ENCODE peak calls at places on chromosomes 16 and 17, in four cellular contexts. X is mesendoderm, L is lower leg skin, D is uterus. W is an unnamed sample.

GRCh38 chr17:79874329-79874981 is 35.2 kb upstream of the CBX4 start:
- DNase-seq in X (peak), L (no peak), D (no peak), W (peak)

GRCh38 chr17:45225964-45226530 is 4.4 kb downstream of the FMNL1 start:
- DNase-seq in X (no peak), D (peak), L (peak), W (peak)

GRCh38 chr17:35189291-35189690 is 4.9 kb downstream of the SLC35G3 start:
- DNase-seq in D (no peak), X (no peak), L (no peak), W (peak)

GRCh38 chr17:78225088-78225865 is 6.2 kb upstream of the TMEM235 start:
- DNase-seq in L (no peak), X (no peak), D (no peak), W (no peak)

GRCh38 chr16:84054271-84054670 is 11.7 kb upstream of the SLC38A8 start:
- DNase-seq in D (no peak), L (no peak), X (no peak), W (no peak)

GRCh38 chr17:46000292-46000691 is 1.2 kb downstream of the STH start:
- DNase-seq in L (no peak), D (no peak), X (no peak), W (no peak)

GRCh38 chr17:20066253-20066652 is 57.1 kb downstream of the SPECC1 start:
- DNase-seq in D (peak), L (peak), X (no peak), W (peak)

GRCh38 chr16:25260416-25260815 is 2.8 kb upstream of the ZKSCAN2 start:
- DNase-seq in L (no peak), X (no peak), D (no peak), W (no peak)

GRCh38 chr16:70427786-70428177 is 11.1 kb downstream of the ST3GAL2 start:
- DNase-seq in D (no peak), X (no peak), L (no peak), W (no peak)

GRCh38 chr16:78842950-78843349 is 743.5 kb downstream of the WWOX start:
- DNase-seq in D (no peak), L (no peak), X (no peak), W (no peak)

GRCh38 chr16:879986-880385 is 79.5 kb upstream of the GNG13 start:
- DNase-seq in D (no peak), X (no peak), L (no peak), W (no peak)

GRCh38 chr17:64232466-64233262 is 30.4 kb downstream of the TEX2 start:
- DNase-seq in X (no peak), D (no peak), L (no peak), W (no peak)

GRCh38 chr16:25868966-25869365 is 177.2 kb downstream of the HS3ST4 start:
- DNase-seq in D (no peak), X (peak), L (no peak), W (no peak)

GRCh38 chr16:1221628-1222552 is 3.2 kb downstream of the TPSG1 start:
- DNase-seq in D (no peak), L (no peak), X (no peak), W (peak)

GRCh38 chr16:24071990-24072389 is 184.1 kb upstream of the CACNG3 start:
- DNase-seq in D (no peak), X (no peak), L (no peak), W (no peak)

GRCh38 chr16:55495616-55496289 is 13.1 kb upstream of the LPCAT2 start:
- DNase-seq in D (peak), X (no peak), L (peak), W (peak)

GRCh38 chr17:40034426-40035161 is 19.4 kb downstream of the CSF3 start:
- DNase-seq in D (no peak), L (no peak), X (no peak), W (no peak)

GRCh38 chr17:15287533-15288267 is 22.6 kb upstream of the PMP22 start:
- DNase-seq in D (no peak), L (no peak), X (no peak), W (peak)

GRCh38 chr17:29579866-29580771 is 9.3 kb downstream of the GIT1 start:
- DNase-seq in D (peak), L (peak), X (peak), W (peak)

GRCh38 chr16:15907863-15908478 is 19.6 kb upstream of the CEP20 start:
- DNase-seq in D (no peak), X (peak), L (no peak), W (peak)

DNA sequence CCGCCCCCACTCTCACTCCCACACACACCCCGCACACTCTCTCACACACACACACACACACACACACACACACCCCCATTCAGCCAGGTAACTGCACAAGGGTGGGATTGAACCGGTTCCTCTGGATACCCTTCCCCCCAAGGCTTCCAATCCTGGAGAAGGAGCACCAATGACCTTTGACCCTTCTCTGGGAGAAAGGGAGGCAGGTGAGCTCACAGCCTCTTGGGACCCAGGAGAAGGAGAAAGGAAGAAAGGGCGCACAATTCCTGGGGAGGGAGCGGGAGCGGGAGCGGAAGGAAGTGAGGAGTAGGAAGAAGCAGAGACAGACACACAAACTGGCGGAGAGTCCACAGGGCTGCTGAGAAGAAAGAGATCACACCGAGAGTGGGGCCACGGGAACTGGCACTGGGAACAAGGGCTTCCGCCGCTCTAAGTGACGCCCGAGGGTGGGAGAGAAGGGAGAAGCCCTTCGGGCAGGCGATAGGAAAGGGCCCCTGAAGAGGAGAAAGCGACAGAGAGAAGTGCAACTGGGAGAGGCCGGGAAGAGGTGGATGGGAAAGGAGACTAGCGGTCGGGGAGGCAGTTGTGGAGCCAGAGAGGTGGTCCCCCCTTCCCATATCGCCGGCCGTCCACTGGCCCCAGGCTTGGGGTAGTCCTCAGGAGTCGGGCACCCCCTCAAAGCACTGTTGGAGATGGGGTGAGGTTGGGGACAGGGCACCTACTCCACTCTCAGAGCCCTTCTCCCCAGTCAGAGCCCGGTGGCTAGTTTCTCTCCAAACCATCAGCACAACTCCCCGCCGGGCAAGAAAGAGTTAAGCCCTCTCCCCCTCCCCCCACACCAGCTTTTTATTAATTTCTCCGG is 1.3 kb downstream of the SAMD14 start:
- DNase-seq in L (no peak), X (peak), D (no peak), W (no peak)
- H3K4me3 ChIP-seq in L (no peak), X (peak), D (peak), W (peak)

GRCh38 chr17:75721463-75722011 is 278 bp downstream of the ITGB4 start:
- DNase-seq in D (no peak), X (no peak), L (no peak), W (no peak)
- H3K4me3 ChIP-seq in D (peak), X (no peak), L (peak), W (peak)

GRCh38 chr17:55845385-55845784 is 94.5 kb downstream of the PCTP start:
- DNase-seq in X (peak), D (peak), L (peak), W (peak)
- H3K4me3 ChIP-seq in X (no peak), D (no peak), L (no peak), W (peak)

GRCh38 chr17:28119560-28119959 is 77.1 kb downstream of the NLK start:
- DNase-seq in X (no peak), D (no peak), L (no peak), W (no peak)
- H3K4me3 ChIP-seq in X (no peak), D (no peak), L (no peak), W (no peak)

DNA sequence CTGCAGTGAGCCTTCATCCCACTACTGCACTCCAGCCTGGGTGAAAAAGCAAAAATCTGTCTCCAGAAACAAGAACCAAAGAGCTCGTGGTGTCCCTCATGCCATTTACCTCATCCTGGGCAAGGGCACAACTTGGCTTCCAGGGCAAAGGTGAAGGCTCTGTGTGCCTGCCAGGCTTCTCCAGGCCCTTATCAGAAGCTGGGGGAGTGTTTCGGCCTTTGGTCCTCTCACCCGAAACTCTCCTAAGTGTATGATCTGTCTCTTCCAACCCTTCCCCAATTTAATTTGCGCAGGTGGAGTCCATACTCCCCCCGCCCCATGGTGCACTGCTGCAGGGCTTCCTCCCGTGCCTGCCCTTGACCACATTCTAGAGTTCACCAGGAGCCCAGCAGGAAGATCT is 1.1 kb downstream of the CES2 start:
- DNase-seq in L (no peak), X (no peak), D (no peak), W (no peak)
- H3K4me3 ChIP-seq in L (no peak), X (no peak), D (no peak), W (no peak)

GRCh38 chr17:75250009-75250471 is 11.4 kb downstream of the GGA3 start:
- DNase-seq in D (no peak), X (no peak), L (no peak), W (peak)
- H3K4me3 ChIP-seq in D (no peak), X (no peak), L (no peak), W (peak)